ENCODE peak calls at places on chromosomes 16 and 17, in eight cellular contexts. U is upper lobe of left lung, F is A549, E is heart left ventricle, N is adrenal gland, Z is body of pancreas, D is thyroid gland, A is uterus. P is an unnamed sample.

GRCh38 chr16:1903845-1904820 is 14.1 kb downstream of the HS3ST6 start:
- DNase-seq in A (no peak), N (no peak), F (no peak), U (peak; percentile 71), D (no peak), E (no peak), Z (no peak), P (no peak)

GRCh38 chr16:29961127-29961478 is 776 bp upstream of the TMEM219 start:
- DNase-seq in A (no peak), E (no peak), Z (no peak), D (no peak), N (no peak), F (no peak), U (no peak), P (no peak)

GRCh38 chr17:63700528-63701441 is 860 bp upstream of the LIMD2 start:
- DNase-seq in F (no peak), U (peak; percentile 89), N (peak; percentile 54), Z (no peak), E (peak; percentile 89), D (no peak), A (peak; percentile 44), P (no peak)

GRCh38 chr16:11474617-11475291 is 112.0 kb downstream of the LITAF start:
- DNase-seq in F (no peak), D (no peak), Z (no peak), N (no peak), U (no peak), A (no peak), E (no peak), P (no peak)

GRCh38 chr17:4858068-4858879 is 25.1 kb downstream of the MINK1 start:
- DNase-seq in A (peak; percentile 39), N (no peak), E (peak; percentile 48), Z (no peak), D (peak; percentile 45), F (no peak), U (no peak), P (no peak)

GRCh38 chr17:19263621-19264010 is 26.4 kb downstream of the EPN2 start:
- DNase-seq in N (peak; percentile 92), D (no peak), A (peak; percentile 63), F (no peak), U (no peak), Z (no peak), E (peak; percentile 54), P (no peak)

GRCh38 chr17:72666519-72666874 is 426.0 kb downstream of the SLC39A11 start:
- DNase-seq in E (no peak), U (no peak), Z (no peak), F (no peak), A (no peak), D (no peak), N (no peak), P (no peak)

GRCh38 chr16:55900616-55901393 is 25.6 kb upstream of the CES5A start:
- DNase-seq in U (no peak), N (no peak), E (no peak), D (no peak), A (no peak), F (no peak), Z (no peak), P (no peak)

GRCh38 chr16:29170393-29171239 is 185.8 kb downstream of the LAT start:
- DNase-seq in A (no peak), D (no peak), E (peak; percentile 36), N (no peak), U (no peak), Z (no peak), F (no peak), P (no peak)

GRCh38 chr17:51147641-51148040 is 5.7 kb upstream of the NME1 start:
- DNase-seq in U (no peak), D (no peak), E (no peak), F (no peak), Z (no peak), N (no peak), A (no peak), P (no peak)

GRCh38 chr17:39579318-39580081 is 28.2 kb downstream of the NEUROD2 start:
- DNase-seq in E (peak; percentile 80), F (no peak), U (no peak), Z (no peak), N (peak; percentile 28), A (peak; percentile 23), D (no peak), P (no peak)

GRCh38 chr16:55437627-55438026 is 41.4 kb upstream of the MMP2 start:
- DNase-seq in E (no peak), N (no peak), Z (no peak), D (no peak), A (no peak), F (no peak), U (no peak), P (no peak)

GRCh38 chr17:31907342-31907975 is 6.0 kb upstream of the UTP6 start:
- DNase-seq in D (peak; percentile 62), Z (peak; percentile 30), N (peak; percentile 72), E (no peak), A (peak; percentile 55), F (no peak), U (no peak), P (no peak)

GRCh38 chr16:74092336-74092735 is 204.3 kb upstream of the PSMD7 start:
- DNase-seq in A (no peak), N (no peak), E (no peak), F (no peak), D (no peak), U (no peak), Z (no peak), P (no peak)

GRCh38 chr17:44541884-44542581 is 15.3 kb upstream of the FZD2 start:
- DNase-seq in F (no peak), E (no peak), U (peak; percentile 29), A (no peak), D (no peak), Z (no peak), N (no peak), P (peak; percentile 62)

GRCh38 chr17:45338023-45338781 is 21.4 kb upstream of the MAP3K14 start:
- DNase-seq in Z (no peak), A (peak; percentile 28), D (no peak), E (peak; percentile 49), F (no peak), N (no peak), U (peak; percentile 50), P (no peak)

GRCh38 chr17:4691686-4692085 is 12.3 kb downstream of the PELP1 start:
- DNase-seq in Z (no peak), N (no peak), D (no peak), A (no peak), F (no peak), E (no peak), U (no peak), P (no peak)

GRCh38 chr17:31554930-31555329 is 163.5 kb downstream of the RAB11FIP4 start:
- DNase-seq in A (no peak), N (no peak), Z (no peak), D (no peak), F (no peak), E (no peak), U (no peak), P (no peak)

GRCh38 chr17:34456121-34456520 is 93.1 kb upstream of the CCL1 start:
- DNase-seq in F (no peak), N (no peak), U (no peak), E (no peak), A (no peak), D (no peak), Z (no peak), P (no peak)

GRCh38 chr16:65185379-65185778 is 63.5 kb upstream of the CDH11 start:
- DNase-seq in U (no peak), F (no peak), A (no peak), E (no peak), N (no peak), D (no peak), Z (no peak), P (no peak)

GRCh38 chr17:67442787-67443624 is 65.9 kb downstream of the PITPNC1 start:
- DNase-seq in F (no peak), A (peak; percentile 20), N (no peak), U (no peak), Z (no peak), D (no peak), E (no peak), P (no peak)

GRCh38 chr16:58515125-58515870 is at the start of gene SETD6:
- DNase-seq in A (peak; percentile 83), Z (peak; percentile 90), N (peak; percentile 92), F (peak; percentile 57), D (peak; percentile 93), E (peak; percentile 90), U (peak; percentile 99), P (peak; percentile 95)

GRCh38 chr17:66230918-66231543 is 1.8 kb upstream of the APOH start:
- DNase-seq in D (no peak), F (no peak), Z (no peak), N (no peak), E (no peak), A (no peak), U (no peak), P (no peak)

GRCh38 chr17:8681175-8681949 is 50.8 kb upstream of the MYH10 start:
- DNase-seq in A (peak; percentile 76), F (no peak), N (no peak), Z (no peak), D (no peak), U (no peak), E (no peak), P (no peak)

GRCh38 chr17:69715656-69716055 is 301.2 kb downstream of the MAP2K6 start:
- DNase-seq in U (no peak), F (no peak), N (no peak), Z (no peak), D (no peak), E (no peak), A (no peak), P (no peak)
- H3K9me3 ChIP-seq in U (no peaks in the 10 kb centered on the region), F (no peaks in the 10 kb centered on the region), N (no peaks in the 10 kb centered on the region), Z (no peaks in the 10 kb centered on the region), D (no peaks in the 10 kb centered on the region), E (no peaks in the 10 kb centered on the region), A (no peaks in the 10 kb centered on the region), P (no peaks in the 10 kb centered on the region)

GRCh38 chr16:10297341-10298006 is 88.4 kb upstream of the ATF7IP2 start:
- DNase-seq in A (no peak), U (no peak), Z (no peak), F (no peak), E (no peak), D (no peak), N (no peak), P (no peak)
- TF ChIP-seq POLR2A in A (no peak), U (no peak), Z (no peak), F (no peak), E (no peak), D (no peak), N (no peak), P (no peak)

GRCh38 chr16:12600536-12601256 is 203.0 kb downstream of the CPPED1 start:
- DNase-seq in A (no peak), U (peak; percentile 14), D (no peak), Z (no peak), F (no peak), E (no peak), N (no peak), P (no peak)
- H3K9me3 ChIP-seq in A (no peaks in the 10 kb centered on the region), U (peaks cover 3% of the 10 kb centered on the region), D (no peaks in the 10 kb centered on the region), Z (no peaks in the 10 kb centered on the region), F (no peaks in the 10 kb centered on the region), E (no peaks in the 10 kb centered on the region), N (no peaks in the 10 kb centered on the region), P (no peaks in the 10 kb centered on the region)

DNA sequence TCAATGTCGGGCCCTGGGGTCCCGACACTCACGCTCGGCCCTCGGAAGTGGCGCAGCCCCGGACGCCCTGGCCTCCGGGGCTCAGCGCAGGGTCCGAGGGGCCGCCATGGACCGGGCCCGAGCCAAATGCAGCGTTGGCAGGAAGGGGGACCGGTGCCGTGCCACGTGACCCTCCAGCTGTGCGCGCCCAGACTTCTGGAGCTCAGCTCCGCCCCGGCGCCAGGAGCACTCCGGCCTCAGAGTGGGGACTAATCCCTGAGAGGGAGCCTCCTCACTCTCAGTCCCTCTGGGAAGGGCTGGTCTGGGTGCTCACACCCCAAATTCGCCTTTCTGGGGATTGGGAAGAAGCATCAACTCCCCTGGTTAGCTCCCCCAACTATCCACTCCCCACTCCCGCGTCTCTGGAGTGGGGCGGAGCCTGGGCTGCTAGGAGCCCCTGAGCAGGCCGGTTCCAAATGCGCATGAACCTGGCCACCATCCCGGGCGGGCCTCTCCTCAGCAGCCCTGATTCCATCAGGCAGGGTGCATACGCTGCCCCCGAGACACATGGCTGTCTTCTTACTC is at the start of gene B3GNT9:
- DNase-seq in U (peak; percentile 93), N (peak; percentile 73), Z (peak; percentile 45), F (peak; percentile 82), E (peak; percentile 84), D (peak; percentile 89), A (peak; percentile 78), P (peak; percentile 81)
- TF ChIP-seq POLR2A in U (no peak), N (peak; percentile 33), Z (no peak), F (peak; percentile 2), E (no peak), D (no peak), A (peak; percentile 13), P (no peak)

P was measured in suprapubic skin.